ENCODE peak calls at places on chromosome 10, in seven cellular contexts. Y, V, D, C, I, W and U are unnamed samples.
A peak's percentile ranks its signal among the peaks of the same experiment; 100 is the strongest.

GRCh38 chr10:58206251-58206650 is 61.4 kb downstream of the IPMK start:
- DNase-seq in V (no peak), Y (no peak), W (no peak), C (no peak), I (no peak), D (no peak), U (no peak)

GRCh38 chr10:30581779-30582380 is 47.7 kb downstream of the LYZL2 start:
- DNase-seq in D (peak; percentile 51), Y (peak; percentile 28), V (peak; percentile 30), I (no peak), W (peak; percentile 68), C (peak; percentile 7), U (no peak)

GRCh38 chr10:71554671-71555070 is 158.0 kb downstream of the CDH23 start:
- DNase-seq in W (no peak), I (no peak), V (no peak), D (no peak), Y (no peak), C (no peak), U (no peak)

GRCh38 chr10:71597821-71598498 is 121.6 kb downstream of the C10orf105 start:
- DNase-seq in C (no peak), D (no peak), V (no peak), W (peak; percentile 14), Y (peak; percentile 33), I (peak; percentile 22), U (no peak)

GRCh38 chr10:126014309-126014708 is 117.9 kb downstream of the FANK1 start:
- DNase-seq in V (peak; percentile 7), D (no peak), Y (no peak), I (no peak), W (peak; percentile 23), C (no peak), U (peak; percentile 57)

GRCh38 chr10:71852335-71852937 is 1.4 kb upstream of the PSAP start:
- DNase-seq in Y (peak; percentile 42), W (no peak), I (no peak), D (no peak), V (no peak), C (no peak), U (no peak)

GRCh38 chr10:110162749-110163148 is 44.7 kb upstream of the MXI1 start:
- DNase-seq in D (no peak), Y (no peak), I (no peak), C (no peak), V (no peak), W (no peak), U (no peak)

GRCh38 chr10:119625570-119626280 is 25.5 kb upstream of the BAG3 start:
- DNase-seq in C (no peak), V (no peak), W (no peak), I (no peak), D (no peak), Y (no peak), U (no peak)

GRCh38 chr10:29435809-29436501 is 147.1 kb downstream of the LYZL1 start:
- DNase-seq in W (no peak), D (no peak), V (no peak), C (no peak), I (no peak), Y (no peak), U (peak; percentile 46)

GRCh38 chr10:101897633-101898032 is 54.0 kb upstream of the KCNIP2 start:
- DNase-seq in W (peak; percentile 20), D (peak; percentile 34), Y (peak; percentile 22), V (peak; percentile 36), C (no peak), I (no peak), U (peak; percentile 29)

GRCh38 chr10:1939016-1939415 is 201.7 kb upstream of the ADARB2 start:
- DNase-seq in C (peak; percentile 57), Y (no peak), V (no peak), W (no peak), I (no peak), D (no peak), U (no peak)

GRCh38 chr10:24552346-24553016 is 171.2 kb downstream of the ARHGAP21 start:
- DNase-seq in V (no peak), I (no peak), C (no peak), D (peak; percentile 79), W (no peak), Y (no peak), U (peak; percentile 43)

GRCh38 chr10:117004627-117005453 is at the start of gene SHTN1:
- DNase-seq in C (peak; percentile 2), W (peak; percentile 46), V (no peak), I (peak; percentile 16), Y (peak; percentile 49), D (peak; percentile 93), U (peak; percentile 82)

GRCh38 chr10:97796651-97797050 is 24.9 kb upstream of the SFRP5 start:
- DNase-seq in W (no peak), C (peak; percentile 31), V (no peak), Y (no peak), I (no peak), D (no peak), U (no peak)

GRCh38 chr10:47241256-47241655 is 58.7 kb upstream of the GDF10 start:
- DNase-seq in D (no peak), Y (no peak), I (no peak), V (no peak), W (no peak), C (no peak), U (no peak)

GRCh38 chr10:13587367-13587766 is 602 bp downstream of the PRPF18 start:
- DNase-seq in Y (no peak), D (peak; percentile 40), C (no peak), V (no peak), W (no peak), I (no peak), U (peak; percentile 7)

GRCh38 chr10:26555719-26556368 is 117.7 kb downstream of the APBB1IP start:
- DNase-seq in Y (peak; percentile 54), W (peak; percentile 87), D (peak; percentile 75), C (no peak), V (no peak), I (peak; percentile 32), U (no peak)

GRCh38 chr10:91800756-91801155 is 2.5 kb downstream of the TNKS2 start:
- DNase-seq in Y (no peak), I (no peak), W (no peak), D (no peak), V (no peak), C (no peak), U (no peak)

GRCh38 chr10:91797874-91798735 is at the start of gene TNKS2:
- DNase-seq in V (peak; percentile 81), C (peak; percentile 93), W (peak; percentile 94), Y (peak; percentile 94), I (peak; percentile 93), D (peak; percentile 98), U (peak; percentile 94)

GRCh38 chr10:91798736-91799579 is 732 bp downstream of the TNKS2 start:
- DNase-seq in V (no peak), C (peak; percentile 72), Y (no peak), W (peak; percentile 49), D (peak; percentile 16), I (no peak), U (peak; percentile 42)

GRCh38 chr10:91799580-91799975 is 1.4 kb downstream of the TNKS2 start:
- DNase-seq in D (peak; percentile 30), Y (no peak), W (no peak), C (no peak), I (no peak), V (no peak), U (no peak)

DNA sequence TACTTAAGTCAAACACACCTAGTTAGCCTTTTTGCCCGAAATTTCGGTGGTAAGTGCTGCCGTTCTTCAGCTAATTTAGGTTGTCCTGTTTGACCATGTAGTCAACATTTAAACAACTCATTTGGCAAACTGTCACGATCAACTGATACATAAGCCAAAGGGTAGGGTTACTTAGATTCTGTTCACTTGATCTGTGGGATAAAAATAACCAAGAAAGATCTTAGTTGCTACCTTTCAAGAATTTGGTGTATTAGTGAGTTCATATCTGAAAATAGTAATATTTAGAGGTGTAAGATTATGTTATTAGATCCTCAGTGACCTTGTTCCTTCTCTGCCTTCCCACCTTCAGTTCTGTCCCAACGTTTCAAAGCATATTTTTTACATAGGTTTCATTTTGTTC is 2.0 kb downstream of the TNKS2 start:
- DNase-seq in W (no peak), Y (no peak), V (no peak), D (no peak), I (no peak), C (no peak), U (no peak)
- H3K4me3 ChIP-seq in W (peak overlapping the region; percentile 93), Y (peak overlapping the region; percentile 77), V (peak overlapping the region; percentile 90), D (peak overlapping the region; percentile 98), I (no peak overlapping the region), C (peak overlapping the region; percentile 71), U (no peak overlapping the region)

GRCh38 chr10:50605280-50606270 is 18.2 kb downstream of the SGMS1 start:
- DNase-seq in I (no peak), V (peak; percentile 90), D (peak; percentile 79), Y (peak; percentile 43), W (peak; percentile 98), C (no peak), U (peak; percentile 67)

GRCh38 chr10:50604823-50605222 is 18.9 kb downstream of the SGMS1 start:
- DNase-seq in Y (no peak), V (no peak), C (no peak), D (no peak), W (peak; percentile 19), I (no peak), U (no peak)

GRCh38 chr10:50601974-50602373 is 21.8 kb downstream of the SGMS1 start:
- DNase-seq in Y (no peak), D (no peak), C (no peak), I (no peak), V (no peak), W (no peak), U (no peak)

GRCh38 chr10:50603151-50603850 is 20.5 kb downstream of the SGMS1 start:
- DNase-seq in Y (no peak), I (no peak), D (no peak), C (no peak), V (no peak), W (no peak), U (no peak)

GRCh38 chr10:50604049-50604640 is 19.6 kb downstream of the SGMS1 start:
- DNase-seq in D (no peak), V (no peak), W (no peak), C (no peak), I (no peak), Y (no peak), U (no peak)
- H3K4me3 ChIP-seq in D (peak overlapping the region; percentile 7), V (no peak overlapping the region), W (peak overlapping the region; percentile 19), C (no peak overlapping the region), I (no peak overlapping the region), Y (peak overlapping the region; percentile 8), U (no peak overlapping the region)

GRCh38 chr10:43078175-43078985 is 1.5 kb downstream of the RET start:
- DNase-seq in C (no peak), W (no peak), D (no peak), Y (no peak), V (no peak), I (no peak), U (no peak)
- H3K4me3 ChIP-seq in C (no peak overlapping the region), W (no peak overlapping the region), D (no peak overlapping the region), Y (peak overlapping the region; percentile 56), V (no peak overlapping the region), I (no peak overlapping the region), U (no peak overlapping the region)

GRCh38 chr10:100781145-100781665 is 35.8 kb downstream of the PAX2 start:
- DNase-seq in D (no peak), W (no peak), C (no peak), I (no peak), V (no peak), Y (no peak), U (no peak)

GRCh38 chr10:100782845-100783244 is 37.5 kb downstream of the PAX2 start:
- DNase-seq in I (no peak), D (no peak), C (no peak), Y (no peak), W (no peak), V (no peak), U (no peak)

GRCh38 chr10:100779329-100779728 is 33.9 kb downstream of the PAX2 start:
- DNase-seq in W (no peak), I (no peak), C (no peak), V (no peak), D (no peak), Y (no peak), U (no peak)

GRCh38 chr10:100776671-100777070 is 31.3 kb downstream of the PAX2 start:
- DNase-seq in D (no peak), W (no peak), V (no peak), C (no peak), Y (no peak), I (no peak), U (no peak)

GRCh38 chr10:100780324-100780723 is 34.9 kb downstream of the PAX2 start:
- DNase-seq in Y (no peak), C (no peak), V (no peak), D (no peak), W (no peak), I (no peak), U (no peak)
- H3K4me3 ChIP-seq in Y (no peak overlapping the region), C (no peak overlapping the region), V (no peak overlapping the region), D (no peak overlapping the region), W (no peak overlapping the region), I (no peak overlapping the region), U (no peak overlapping the region)